ENCODE peak calls at places on chromosomes 3 and 15, in ten cellular contexts. One of them, this sample, is unnamed.

GRCh38 chr15:31335991-31336942 is 9.6 kb downstream of the KLF13 start:
- DNase-seq in brain microvascular endothelial cell: no peak
- DNase-seq in GM23248: no peak
- DNase-seq in transverse colon: peak; percentile 6
- DNase-seq in aorta: no peak
- DNase-seq in A549: no peak
- DNase-seq in psoas muscle: no peak
- DNase-seq in CD8-positive, alpha-beta T cell: no peak
- DNase-seq in PC-9: no peak
- DNase-seq in tibial nerve: no peak
- DNase-seq in this sample: no peak

GRCh38 chr3:129829640-129830039 is 63.9 kb downstream of the TMCC1 start:
- DNase-seq in brain microvascular endothelial cell: peak; percentile 86
- DNase-seq in GM23248: peak; percentile 94
- DNase-seq in transverse colon: peak; percentile 23
- DNase-seq in aorta: peak; percentile 51
- DNase-seq in A549: peak; percentile 87
- DNase-seq in psoas muscle: peak; percentile 23
- DNase-seq in CD8-positive, alpha-beta T cell: no peak
- DNase-seq in PC-9: peak; percentile 97
- DNase-seq in tibial nerve: peak; percentile 45
- DNase-seq in this sample: peak; percentile 11

GRCh38 chr15:31302029-31302657 is 24.5 kb upstream of the KLF13 start:
- DNase-seq in brain microvascular endothelial cell: no peak
- DNase-seq in GM23248: no peak
- DNase-seq in transverse colon: no peak
- DNase-seq in aorta: no peak
- DNase-seq in A549: no peak
- DNase-seq in psoas muscle: no peak
- DNase-seq in CD8-positive, alpha-beta T cell: no peak
- DNase-seq in PC-9: no peak
- DNase-seq in tibial nerve: no peak
- DNase-seq in this sample: no peak

GRCh38 chr15:39594764-39595620 is 14.1 kb downstream of the THBS1 start:
- DNase-seq in brain microvascular endothelial cell: no peak
- DNase-seq in GM23248: peak; percentile 63
- DNase-seq in transverse colon: no peak
- DNase-seq in aorta: no peak
- DNase-seq in A549: no peak
- DNase-seq in psoas muscle: no peak
- DNase-seq in CD8-positive, alpha-beta T cell: no peak
- DNase-seq in PC-9: peak; percentile 53
- DNase-seq in tibial nerve: no peak
- DNase-seq in this sample: no peak

GRCh38 chr3:104873331-104873730 is 493.4 kb upstream of the ALCAM start:
- DNase-seq in brain microvascular endothelial cell: peak; percentile 80
- DNase-seq in GM23248: peak; percentile 62
- DNase-seq in transverse colon: no peak
- DNase-seq in aorta: no peak
- DNase-seq in A549: no peak
- DNase-seq in psoas muscle: no peak
- DNase-seq in CD8-positive, alpha-beta T cell: no peak
- DNase-seq in PC-9: no peak
- DNase-seq in tibial nerve: no peak
- DNase-seq in this sample: no peak

GRCh38 chr15:90232941-90233700 is 620 bp downstream of the CIB1 start:
- DNase-seq in brain microvascular endothelial cell: peak; percentile 14
- DNase-seq in GM23248: peak; percentile 74
- DNase-seq in transverse colon: peak; percentile 87
- DNase-seq in aorta: peak; percentile 81
- DNase-seq in A549: peak; percentile 85
- DNase-seq in psoas muscle: peak; percentile 66
- DNase-seq in CD8-positive, alpha-beta T cell: peak; percentile 27
- DNase-seq in PC-9: peak; percentile 68
- DNase-seq in tibial nerve: peak; percentile 53
- DNase-seq in this sample: peak; percentile 38

GRCh38 chr3:52892625-52893311 is 4.6 kb downstream of the STIMATE start:
- DNase-seq in brain microvascular endothelial cell: no peak
- DNase-seq in GM23248: peak; percentile 54
- DNase-seq in transverse colon: no peak
- DNase-seq in aorta: no peak
- DNase-seq in A549: no peak
- DNase-seq in psoas muscle: no peak
- DNase-seq in CD8-positive, alpha-beta T cell: no peak
- DNase-seq in PC-9: no peak
- DNase-seq in tibial nerve: no peak
- DNase-seq in this sample: no peak

GRCh38 chr3:183308746-183309145 is 55.7 kb downstream of the B3GNT5 start:
- DNase-seq in brain microvascular endothelial cell: no peak
- DNase-seq in GM23248: no peak
- DNase-seq in transverse colon: no peak
- DNase-seq in aorta: no peak
- DNase-seq in A549: no peak
- DNase-seq in psoas muscle: no peak
- DNase-seq in CD8-positive, alpha-beta T cell: no peak
- DNase-seq in PC-9: no peak
- DNase-seq in tibial nerve: no peak
- DNase-seq in this sample: no peak

GRCh38 chr3:62622553-62623174 is 249.3 kb upstream of the FEZF2 start:
- DNase-seq in brain microvascular endothelial cell: peak; percentile 38
- DNase-seq in GM23248: peak; percentile 68
- DNase-seq in transverse colon: no peak
- DNase-seq in aorta: no peak
- DNase-seq in A549: peak; percentile 34
- DNase-seq in psoas muscle: no peak
- DNase-seq in CD8-positive, alpha-beta T cell: no peak
- DNase-seq in PC-9: no peak
- DNase-seq in tibial nerve: no peak
- DNase-seq in this sample: no peak

GRCh38 chr3:129593595-129594339 is 12.7 kb downstream of the PLXND1 start:
- DNase-seq in brain microvascular endothelial cell: no peak
- DNase-seq in GM23248: peak; percentile 37
- DNase-seq in transverse colon: peak; percentile 43
- DNase-seq in aorta: peak; percentile 84
- DNase-seq in A549: no peak
- DNase-seq in psoas muscle: peak; percentile 25
- DNase-seq in CD8-positive, alpha-beta T cell: peak; percentile 52
- DNase-seq in PC-9: no peak
- DNase-seq in tibial nerve: no peak
- DNase-seq in this sample: peak; percentile 40

GRCh38 chr3:23036728-23037127 is 166.4 kb upstream of the UBE2E2 start:
- DNase-seq in brain microvascular endothelial cell: no peak
- DNase-seq in GM23248: no peak
- DNase-seq in transverse colon: no peak
- DNase-seq in aorta: no peak
- DNase-seq in A549: no peak
- DNase-seq in psoas muscle: no peak
- DNase-seq in CD8-positive, alpha-beta T cell: no peak
- DNase-seq in PC-9: no peak
- DNase-seq in tibial nerve: no peak
- DNase-seq in this sample: no peak

GRCh38 chr3:32399030-32399620 is 7.5 kb downstream of the CMTM7 start:
- DNase-seq in brain microvascular endothelial cell: no peak
- DNase-seq in GM23248: peak; percentile 72
- DNase-seq in transverse colon: no peak
- DNase-seq in aorta: no peak
- DNase-seq in A549: peak; percentile 59
- DNase-seq in psoas muscle: no peak
- DNase-seq in CD8-positive, alpha-beta T cell: no peak
- DNase-seq in PC-9: no peak
- DNase-seq in tibial nerve: no peak
- DNase-seq in this sample: peak; percentile 35

GRCh38 chr3:194683431-194683830 is 2.3 kb upstream of the FAM43A start:
- DNase-seq in brain microvascular endothelial cell: no peak
- DNase-seq in GM23248: no peak
- DNase-seq in transverse colon: no peak
- DNase-seq in aorta: no peak
- DNase-seq in A549: no peak
- DNase-seq in psoas muscle: no peak
- DNase-seq in CD8-positive, alpha-beta T cell: no peak
- DNase-seq in PC-9: no peak
- DNase-seq in tibial nerve: no peak
- DNase-seq in this sample: no peak

GRCh38 chr3:186365202-186365974 is 3.4 kb upstream of the DGKG start:
- DNase-seq in brain microvascular endothelial cell: peak; percentile 22
- DNase-seq in GM23248: peak; percentile 17
- DNase-seq in transverse colon: no peak
- DNase-seq in aorta: peak; percentile 83
- DNase-seq in A549: no peak
- DNase-seq in psoas muscle: no peak
- DNase-seq in CD8-positive, alpha-beta T cell: no peak
- DNase-seq in PC-9: no peak
- DNase-seq in tibial nerve: no peak
- DNase-seq in this sample: no peak

GRCh38 chr15:65426216-65426853 is 3.6 kb upstream of the IGDCC4 start:
- DNase-seq in brain microvascular endothelial cell: no peak
- DNase-seq in GM23248: no peak
- DNase-seq in transverse colon: no peak
- DNase-seq in aorta: no peak
- DNase-seq in A549: no peak
- DNase-seq in psoas muscle: no peak
- DNase-seq in CD8-positive, alpha-beta T cell: no peak
- DNase-seq in PC-9: no peak
- DNase-seq in tibial nerve: no peak
- DNase-seq in this sample: no peak

DNA sequence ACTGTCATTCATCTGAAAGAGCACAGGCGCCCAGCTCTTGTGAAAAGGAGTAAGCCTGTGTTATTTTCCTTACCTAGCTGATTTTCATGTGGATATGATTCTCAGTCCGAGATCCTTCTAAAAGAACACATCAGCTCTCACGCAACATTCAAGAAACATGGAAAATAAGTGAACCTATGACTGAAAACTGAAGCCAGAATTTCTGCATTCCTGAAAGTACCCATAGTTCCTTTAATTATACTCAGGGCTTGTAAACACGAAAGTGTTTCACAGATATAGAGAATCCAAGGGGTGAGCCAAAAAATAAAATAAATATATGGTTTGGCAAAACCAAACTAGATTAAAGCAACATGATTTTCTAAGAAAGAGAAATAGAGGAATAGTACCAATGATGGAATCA is 100.8 kb upstream of the CHMP2B start:
- DNase-seq in brain microvascular endothelial cell: no peak
- DNase-seq in GM23248: no peak
- DNase-seq in transverse colon: no peak
- DNase-seq in aorta: no peak
- DNase-seq in A549: no peak
- DNase-seq in psoas muscle: no peak
- DNase-seq in CD8-positive, alpha-beta T cell: no peak
- DNase-seq in PC-9: no peak
- DNase-seq in tibial nerve: no peak
- DNase-seq in this sample: no peak
- H3K27ac ChIP-seq in brain microvascular endothelial cell: no peak overlapping the region
- H3K27ac ChIP-seq in GM23248: no peak overlapping the region
- H3K27ac ChIP-seq in transverse colon: no peak overlapping the region
- H3K27ac ChIP-seq in aorta: no peak overlapping the region
- H3K27ac ChIP-seq in A549: no peak overlapping the region
- H3K27ac ChIP-seq in psoas muscle: no peak overlapping the region
- H3K27ac ChIP-seq in CD8-positive, alpha-beta T cell: no peak overlapping the region
- H3K27ac ChIP-seq in PC-9: no peak overlapping the region
- H3K27ac ChIP-seq in tibial nerve: no peak overlapping the region
- H3K27ac ChIP-seq in this sample: no peak overlapping the region

DNA sequence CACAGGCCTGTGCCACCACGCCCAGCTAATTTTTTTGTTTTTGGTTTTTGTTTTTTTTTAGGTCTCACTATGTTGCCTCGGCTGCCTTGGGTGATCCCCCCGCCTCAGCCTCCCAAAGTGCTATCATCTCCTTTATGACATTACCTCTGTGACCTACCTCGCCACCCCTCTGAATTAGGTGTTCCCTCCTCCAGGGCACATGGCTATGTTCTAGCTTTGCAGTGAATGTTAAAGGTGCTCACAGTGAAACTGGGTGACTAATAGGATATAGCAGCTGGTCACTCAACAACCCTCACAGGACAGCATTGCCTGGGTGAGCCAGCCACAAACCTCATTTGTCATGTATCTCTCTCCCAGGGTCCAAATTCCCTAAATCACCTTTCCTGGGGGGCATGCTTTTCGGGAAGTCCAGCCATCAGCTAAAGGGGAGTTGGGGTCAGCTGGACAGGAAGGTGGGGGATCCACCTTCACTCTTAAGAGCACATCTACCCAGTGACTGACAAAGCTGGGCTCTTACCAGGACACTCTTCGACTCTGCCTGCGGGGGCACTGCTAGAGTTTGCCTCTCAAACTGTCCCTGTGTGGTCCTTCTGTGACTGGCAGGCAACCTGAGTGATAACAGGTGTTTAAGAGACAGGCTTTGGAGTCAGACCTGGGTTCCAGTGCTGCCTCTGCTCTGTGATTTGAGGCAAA is 1.6 kb upstream of the TTLL3 start:
- DNase-seq in brain microvascular endothelial cell: peak; percentile 28
- DNase-seq in GM23248: peak; percentile 66
- DNase-seq in transverse colon: peak; percentile 36
- DNase-seq in aorta: no peak
- DNase-seq in A549: peak; percentile 70
- DNase-seq in psoas muscle: no peak
- DNase-seq in CD8-positive, alpha-beta T cell: no peak
- DNase-seq in PC-9: peak; percentile 54
- DNase-seq in tibial nerve: no peak
- DNase-seq in this sample: peak; percentile 46
- H3K27ac ChIP-seq in brain microvascular endothelial cell: peak overlapping the region; percentile 2
- H3K27ac ChIP-seq in GM23248: peak overlapping the region; percentile 86
- H3K27ac ChIP-seq in transverse colon: peak overlapping the region; percentile 98
- H3K27ac ChIP-seq in aorta: peak overlapping the region; percentile 60
- H3K27ac ChIP-seq in A549: peak overlapping the region; percentile 95
- H3K27ac ChIP-seq in psoas muscle: peak overlapping the region; percentile 92
- H3K27ac ChIP-seq in CD8-positive, alpha-beta T cell: peak overlapping the region; percentile 62
- H3K27ac ChIP-seq in PC-9: peak overlapping the region; percentile 62
- H3K27ac ChIP-seq in tibial nerve: peak overlapping the region; percentile 92
- H3K27ac ChIP-seq in this sample: peak overlapping the region; percentile 11

GRCh38 chr3:149145926-149146325 is 16.5 kb downstream of the HPS3 start:
- DNase-seq in brain microvascular endothelial cell: no peak
- DNase-seq in GM23248: no peak
- DNase-seq in transverse colon: no peak
- DNase-seq in aorta: no peak
- DNase-seq in A549: no peak
- DNase-seq in psoas muscle: no peak
- DNase-seq in CD8-positive, alpha-beta T cell: no peak
- DNase-seq in PC-9: no peak
- DNase-seq in tibial nerve: no peak
- DNase-seq in this sample: no peak
- H3K27ac ChIP-seq in brain microvascular endothelial cell: no peak overlapping the region
- H3K27ac ChIP-seq in GM23248: no peak overlapping the region
- H3K27ac ChIP-seq in transverse colon: peak overlapping the region; percentile 12
- H3K27ac ChIP-seq in aorta: no peak overlapping the region
- H3K27ac ChIP-seq in A549: no peak overlapping the region
- H3K27ac ChIP-seq in psoas muscle: no peak overlapping the region
- H3K27ac ChIP-seq in CD8-positive, alpha-beta T cell: no peak overlapping the region
- H3K27ac ChIP-seq in PC-9: no peak overlapping the region
- H3K27ac ChIP-seq in tibial nerve: no peak overlapping the region
- H3K27ac ChIP-seq in this sample: no peak overlapping the region

DNA sequence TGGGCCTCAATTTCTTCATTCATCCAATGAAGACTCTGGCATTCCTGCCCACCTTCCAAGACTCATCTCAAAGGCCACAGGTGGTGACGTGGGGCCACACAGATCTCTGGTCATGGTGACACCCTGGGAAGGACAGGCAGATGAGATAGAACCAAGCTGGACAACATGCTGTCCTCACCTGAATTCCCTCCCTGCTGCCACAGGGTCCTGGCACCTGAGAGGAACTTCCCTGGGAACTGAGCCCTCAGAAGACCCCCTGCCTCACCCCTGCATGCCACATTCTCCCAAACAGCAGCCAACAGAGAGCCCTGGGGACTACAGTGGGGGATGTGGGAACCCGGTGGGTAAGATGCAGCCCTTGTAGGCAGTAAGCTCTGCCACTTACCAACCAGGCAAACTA is 10.7 kb downstream of the KLF15 start:
- DNase-seq in brain microvascular endothelial cell: no peak
- DNase-seq in GM23248: no peak
- DNase-seq in transverse colon: peak; percentile 3
- DNase-seq in aorta: peak; percentile 3
- DNase-seq in A549: no peak
- DNase-seq in psoas muscle: no peak
- DNase-seq in CD8-positive, alpha-beta T cell: no peak
- DNase-seq in PC-9: no peak
- DNase-seq in tibial nerve: no peak
- DNase-seq in this sample: no peak
- H3K27ac ChIP-seq in brain microvascular endothelial cell: no peak overlapping the region
- H3K27ac ChIP-seq in GM23248: no peak overlapping the region
- H3K27ac ChIP-seq in transverse colon: no peak overlapping the region
- H3K27ac ChIP-seq in aorta: no peak overlapping the region
- H3K27ac ChIP-seq in A549: no peak overlapping the region
- H3K27ac ChIP-seq in psoas muscle: no peak overlapping the region
- H3K27ac ChIP-seq in CD8-positive, alpha-beta T cell: no peak overlapping the region
- H3K27ac ChIP-seq in PC-9: no peak overlapping the region
- H3K27ac ChIP-seq in tibial nerve: peak overlapping the region; percentile 94
- H3K27ac ChIP-seq in this sample: no peak overlapping the region